ENCODE peak calls at places on chromosomes 11 and 22, in seven cellular contexts. J is activated CD4-positive, alpha-beta T cell treated with anti-CD3 and anti-CD28 coated beads, Interleukin-2, amount 50 U/mL, for 48 hours; C is IMR-90; O is COR-L47; Y is stimulated activated CD4-positive, alpha-beta T cell treated with anti-CD3 and anti-CD28 coated beads, Interleukin-1b, Interleukin-23, amount 100 ng/mL, for 1 hour; S is effector CD4-positive, alpha-beta T cell; I is NCI-H1436 treated with DMSO at 0.1 percent for 48 hours. D is an unnamed sample.

GRCh38 chr22:43004362-43005035 is 10.4 kb downstream of the PACSIN2 start:
- DNase-seq in J (no peak), C (no peak), O (no peak), Y (no peak), S (no peak), I (no peak), D (no peak)

GRCh38 chr11:134958336-134958640 is 546.2 kb upstream of the B3GAT1 start:
- DNase-seq in J (no peak), C (no peak), O (no peak), Y (no peak), S (no peak), I (no peak), D (no peak)

GRCh38 chr22:27542602-27543001 is 259.0 kb downstream of the MN1 start:
- DNase-seq in J (no peak), C (no peak), O (peak), Y (no peak), S (no peak), I (peak), D (no peak)

GRCh38 chr11:85779956-85780640 is 30.8 kb downstream of the SYTL2 start:
- DNase-seq in J (no peak), C (peak), O (no peak), Y (no peak), S (no peak), I (no peak), D (no peak)

GRCh38 chr22:49586873-49587272 is 240.8 kb downstream of the BRD1 start:
- DNase-seq in J (no peak), C (no peak), O (no peak), Y (no peak), S (no peak), I (no peak), D (no peak)

GRCh38 chr11:134466035-134466908 is 54.2 kb upstream of the B3GAT1 start:
- DNase-seq in J (no peak), C (no peak), O (no peak), Y (no peak), S (no peak), I (no peak), D (no peak)

GRCh38 chr11:17721242-17721999 is 2.0 kb downstream of the MYOD1 start:
- DNase-seq in J (no peak), C (no peak), O (no peak), Y (no peak), S (no peak), I (no peak), D (no peak)

GRCh38 chr11:1087961-1088926 is 13.6 kb downstream of the MUC2 start:
- DNase-seq in J (no peak), C (no peak), O (no peak), Y (no peak), S (no peak), I (no peak), D (no peak)

GRCh38 chr11:119734788-119735187 is 5.8 kb upstream of the NECTIN1 start:
- DNase-seq in J (no peak), C (no peak), O (peak), Y (no peak), S (no peak), I (no peak), D (no peak)

GRCh38 chr22:35303029-35303624 is 3.4 kb downstream of the TOM1 start:
- DNase-seq in J (no peak), C (no peak), O (no peak), Y (no peak), S (no peak), I (no peak), D (no peak)

GRCh38 chr11:120441592-120441991 is 70.0 kb upstream of the GRIK4 start:
- DNase-seq in J (no peak), C (no peak), O (no peak), Y (no peak), S (no peak), I (no peak), D (no peak)

GRCh38 chr11:132681971-132682370 is 850.3 kb downstream of the OPCML start:
- DNase-seq in J (no peak), C (no peak), O (no peak), Y (no peak), S (no peak), I (no peak), D (no peak)

GRCh38 chr11:11425806-11426205 is 72.8 kb upstream of the CSNK2A3 start:
- DNase-seq in J (no peak), C (no peak), O (no peak), Y (no peak), S (no peak), I (no peak), D (no peak)

GRCh38 chr11:119365071-119365591 is 16.4 kb downstream of the USP2 start:
- DNase-seq in J (no peak), C (peak), O (no peak), Y (no peak), S (no peak), I (no peak), D (no peak)

GRCh38 chr22:38034278-38034882 is 22.8 kb upstream of the PICK1 start:
- DNase-seq in J (no peak), C (peak), O (no peak), Y (no peak), S (no peak), I (no peak), D (no peak)

GRCh38 chr11:76588455-76589325 is 81.9 kb downstream of the LRRC32 start:
- DNase-seq in J (peak), C (peak), O (no peak), Y (no peak), S (no peak), I (no peak), D (no peak)

GRCh38 chr22:46937939-46938338 is 175.5 kb downstream of the TBC1D22A start:
- DNase-seq in J (no peak), C (no peak), O (no peak), Y (no peak), S (no peak), I (no peak), D (no peak)

GRCh38 chr11:102470257-102470656 is 17.7 kb upstream of the TMEM123 start:
- DNase-seq in J (no peak), C (no peak), O (no peak), Y (no peak), S (peak), I (no peak), D (no peak)

GRCh38 chr11:118010738-118011461 is 24.7 kb downstream of the IL10RA start:
- DNase-seq in J (no peak), C (no peak), O (no peak), Y (no peak), S (no peak), I (no peak), D (no peak)

GRCh38 chr11:57792060-57792541 is 30.5 kb downstream of the CTNND1 start:
- DNase-seq in J (peak), C (peak), O (no peak), Y (peak), S (peak), I (no peak), D (no peak)

GRCh38 chr11:17783878-17784277 is 49.3 kb downstream of the KCNC1 start:
- DNase-seq in J (no peak), C (no peak), O (no peak), Y (no peak), S (no peak), I (no peak), D (no peak)

GRCh38 chr11:75815345-75815983 is 454 bp downstream of the UVRAG start:
- DNase-seq in J (peak), C (peak), O (no peak), Y (no peak), S (peak), I (no peak), D (no peak)

GRCh38 chr11:3920148-3920852 is 64.8 kb downstream of the STIM1 start:
- DNase-seq in J (peak), C (peak), O (no peak), Y (peak), S (peak), I (no peak), D (no peak)

GRCh38 chr11:128628686-128629085 is 41.3 kb upstream of the ETS1 start:
- DNase-seq in J (peak), C (no peak), O (no peak), Y (no peak), S (no peak), I (no peak), D (no peak)

GRCh38 chr11:70528794-70529580 is 130.7 kb downstream of the CTTN start:
- DNase-seq in J (no peak), C (no peak), O (no peak), Y (no peak), S (no peak), I (no peak), D (no peak)

GRCh38 chr11:10725114-10725906 is 25.7 kb upstream of the CTR9 start:
- DNase-seq in J (peak), C (peak), O (no peak), Y (no peak), S (no peak), I (no peak), D (no peak)

GRCh38 chr11:69941546-69942332 is 122.5 kb upstream of the FGF3 start:
- DNase-seq in J (no peak), C (no peak), O (no peak), Y (no peak), S (no peak), I (no peak), D (no peak)

GRCh38 chr22:39242809-39243442 is 1.9 kb downstream of the PDGFB start:
- DNase-seq in J (peak), C (no peak), O (peak), Y (no peak), S (peak), I (no peak), D (no peak)

GRCh38 chr11:36015806-36016205 is 71.9 kb downstream of the LDLRAD3 start:
- DNase-seq in J (no peak), C (no peak), O (no peak), Y (no peak), S (no peak), I (no peak), D (no peak)

GRCh38 chr22:36765943-36766450 is 9.9 kb downstream of the IFT27 start:
- DNase-seq in J (no peak), C (peak), O (no peak), Y (no peak), S (no peak), I (no peak), D (no peak)

GRCh38 chr22:30270841-30271240 is 4.2 kb upstream of the OSM start:
- DNase-seq in J (no peak), C (peak), O (no peak), Y (no peak), S (no peak), I (no peak), D (no peak)

GRCh38 chr11:94424662-94425061 is 23.4 kb upstream of the GPR83 start:
- DNase-seq in J (no peak), C (peak), O (no peak), Y (no peak), S (no peak), I (no peak), D (no peak)